ENCODE peak calls at places on chromosomes 5 and 9, in ten cellular contexts. S, A, N, B, P, L, D, I, Q and F are unnamed samples. For H3K4me1, the result is how much of the 10 kb centered on the place peaks cover.

GRCh38 chr5:148145916-148146315 is 22.4 kb upstream of the SPINK14 start:
- DNase-seq in S (no peak), A (no peak), N (peak), B (no peak), P (no peak), L (peak), D (no peak), I (peak), Q (no peak), F (peak)

GRCh38 chr5:164256954-164257353 is 751.5 kb downstream of the MAT2B start:
- DNase-seq in S (no peak), A (no peak), N (no peak), B (no peak), P (no peak), L (no peak), D (no peak), I (no peak), Q (no peak), F (no peak)

GRCh38 chr9:137916540-137916939 is 39.0 kb downstream of the CACNA1B start:
- DNase-seq in S (no peak), A (no peak), N (no peak), B (no peak), P (no peak), L (no peak), D (no peak), I (no peak), Q (no peak), F (no peak)

GRCh38 chr9:35905912-35906679 is at the start of gene HRCT1:
- DNase-seq in S (peak), A (peak), N (peak), B (no peak), P (peak), L (peak), D (peak), I (peak), Q (no peak), F (peak)

GRCh38 chr5:135544666-135545045 is 8.9 kb upstream of the NEUROG1 start:
- DNase-seq in S (no peak), A (no peak), N (no peak), B (no peak), P (no peak), L (no peak), D (no peak), I (no peak), Q (no peak), F (no peak)

GRCh38 chr9:124652203-124652992 is 118.7 kb downstream of the NR6A1 start:
- DNase-seq in S (no peak), A (no peak), N (no peak), B (no peak), P (peak), L (peak), D (no peak), I (no peak), Q (no peak), F (peak)

GRCh38 chr9:94921072-94921471 is 194.6 kb downstream of the AOPEP start:
- DNase-seq in S (no peak), A (peak), N (no peak), B (no peak), P (no peak), L (peak), D (peak), I (no peak), Q (no peak), F (no peak)

GRCh38 chr9:21028476-21028875 is 3.0 kb downstream of the HACD4 start:
- DNase-seq in S (no peak), A (no peak), N (no peak), B (no peak), P (no peak), L (peak), D (no peak), I (no peak), Q (no peak), F (no peak)

GRCh38 chr5:158967566-158967965 is 132.2 kb downstream of the EBF1 start:
- DNase-seq in S (no peak), A (no peak), N (no peak), B (no peak), P (no peak), L (no peak), D (no peak), I (no peak), Q (no peak), F (no peak)

GRCh38 chr5:30069441-30070263 is 1123.8 kb upstream of the CDH6 start:
- DNase-seq in S (no peak), A (no peak), N (no peak), B (no peak), P (no peak), L (no peak), D (no peak), I (no peak), Q (no peak), F (peak)

GRCh38 chr5:175335691-175336090 is 108.3 kb downstream of the DRD1 start:
- DNase-seq in S (no peak), A (no peak), N (no peak), B (no peak), P (peak), L (no peak), D (no peak), I (no peak), Q (no peak), F (no peak)

GRCh38 chr5:17831279-17831678 is 197.0 kb downstream of the TAF11L14 start:
- DNase-seq in S (no peak), A (no peak), N (no peak), B (no peak), P (no peak), L (no peak), D (no peak), I (no peak), Q (no peak), F (no peak)

GRCh38 chr5:93503598-93504067 is 77.4 kb downstream of the NR2F1-AS1 start:
- DNase-seq in S (no peak), A (no peak), N (no peak), B (no peak), P (no peak), L (peak), D (no peak), I (no peak), Q (no peak), F (no peak)

GRCh38 chr5:60830581-60831127 is 13.4 kb downstream of the ELOVL7 start:
- DNase-seq in S (no peak), A (no peak), N (no peak), B (no peak), P (no peak), L (no peak), D (no peak), I (no peak), Q (no peak), F (no peak)

GRCh38 chr5:170861855-170862766 is at the start of gene RANBP17:
- DNase-seq in S (no peak), A (peak), N (peak), B (no peak), P (peak), L (peak), D (peak), I (no peak), Q (no peak), F (peak)

GRCh38 chr9:129391215-129391614 is 213.2 kb upstream of the IER5L start:
- DNase-seq in S (no peak), A (peak), N (no peak), B (no peak), P (no peak), L (no peak), D (peak), I (no peak), Q (no peak), F (no peak)

GRCh38 chr9:129318121-129319075 is 140.3 kb upstream of the IER5L start:
- DNase-seq in S (peak), A (peak), N (no peak), B (no peak), P (peak), L (no peak), D (peak), I (no peak), Q (no peak), F (no peak)

GRCh38 chr5:180862645-180863044 is 1.6 kb upstream of the ZFP62 start:
- DNase-seq in S (no peak), A (no peak), N (no peak), B (no peak), P (no peak), L (no peak), D (no peak), I (no peak), Q (no peak), F (no peak)

GRCh38 chr9:131470581-131470991 is 32.1 kb upstream of the POMT1 start:
- DNase-seq in S (no peak), A (peak), N (no peak), B (no peak), P (no peak), L (no peak), D (no peak), I (no peak), Q (no peak), F (no peak)

GRCh38 chr9:34654317-34655083 is 2.5 kb downstream of the IL11RA start:
- DNase-seq in S (peak), A (peak), N (peak), B (no peak), P (peak), L (peak), D (peak), I (peak), Q (no peak), F (no peak)

GRCh38 chr9:130051855-130052254 is 1.9 kb upstream of the GPR107 start:
- DNase-seq in S (no peak), A (no peak), N (peak), B (no peak), P (no peak), L (no peak), D (no peak), I (peak), Q (no peak), F (no peak)

GRCh38 chr9:34413229-34413852 is 36.6 kb upstream of the MYORG start:
- DNase-seq in S (no peak), A (no peak), N (no peak), B (no peak), P (peak), L (peak), D (peak), I (no peak), Q (peak), F (no peak)

GRCh38 chr9:110427497-110428104 is 89.9 kb upstream of the TXNDC8 start:
- DNase-seq in S (no peak), A (no peak), N (no peak), B (no peak), P (peak), L (peak), D (peak), I (no peak), Q (no peak), F (no peak)

GRCh38 chr5:78677777-78678668 is 29.5 kb upstream of the LHFPL2 start:
- DNase-seq in S (peak), A (peak), N (no peak), B (no peak), P (peak), L (peak), D (peak), I (peak), Q (no peak), F (no peak)

GRCh38 chr9:19174127-19174921 is 47.0 kb upstream of the PLIN2 start:
- DNase-seq in S (peak), A (peak), N (peak), B (no peak), P (peak), L (peak), D (peak), I (peak), Q (peak), F (no peak)

GRCh38 chr9:69798737-69799136 is 21.9 kb upstream of the CFAP95 start:
- DNase-seq in S (no peak), A (no peak), N (no peak), B (no peak), P (no peak), L (no peak), D (no peak), I (no peak), Q (no peak), F (no peak)

DNA sequence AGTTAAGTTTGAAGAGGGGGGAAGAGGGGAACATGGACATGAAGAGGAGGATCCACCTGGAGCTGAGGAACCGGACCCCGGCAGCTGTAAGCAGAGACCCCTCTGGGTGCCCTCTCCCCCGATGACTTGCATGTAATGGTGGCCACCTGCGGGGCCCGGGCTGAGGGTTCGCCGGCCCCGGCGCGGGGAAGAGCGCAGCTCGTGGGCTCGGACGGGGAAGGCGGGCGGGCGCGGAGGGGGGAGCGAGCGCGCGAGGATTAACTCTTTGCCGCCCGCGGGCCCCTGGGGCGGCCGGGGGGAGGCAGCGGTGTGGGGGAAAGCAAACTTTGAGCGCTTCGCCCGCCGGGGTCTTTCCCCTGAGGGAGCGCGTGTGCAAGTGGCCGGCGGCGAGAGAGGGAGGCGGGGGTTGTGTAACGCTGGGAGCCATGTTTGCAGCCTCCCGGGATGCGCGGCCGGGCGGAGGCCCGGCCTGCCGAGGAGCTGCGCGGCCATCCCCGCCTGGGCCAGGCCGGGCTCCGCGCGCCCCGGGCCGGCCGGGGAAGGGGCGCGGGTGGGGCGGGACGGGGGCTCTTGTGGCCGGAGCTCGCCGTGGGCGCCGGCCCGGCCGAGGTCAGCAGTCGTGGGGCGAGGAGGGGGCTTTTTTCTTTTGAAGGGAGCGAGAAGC is 515 bp downstream of the ANP32B start:
- DNase-seq in S (peak), A (peak), N (peak), B (peak), P (peak), L (peak), D (peak), I (no peak), Q (no peak), F (no peak)
- H3K4me1 ChIP-seq in S (under half), A (under half), N (under half), B (half or more), P (under half), L (under half), D (under half), I (under half), Q (under half), F (under half)

GRCh38 chr5:134000116-134000515 is 4.7 kb downstream of the VDAC1 start:
- DNase-seq in S (no peak), A (no peak), N (no peak), B (no peak), P (no peak), L (no peak), D (no peak), I (no peak), Q (no peak), F (no peak)
- H3K4me1 ChIP-seq in S (under half), A (under half), N (under half), B (under half), P (half or more), L (under half), D (under half), I (under half), Q (half or more), F (under half)

GRCh38 chr5:132202711-132203463 is 24.8 kb downstream of the P4HA2 start:
- DNase-seq in S (no peak), A (no peak), N (no peak), B (no peak), P (no peak), L (no peak), D (no peak), I (no peak), Q (no peak), F (peak)
- H3K4me1 ChIP-seq in S (under half), A (under half), N (under half), B (under half), P (under half), L (under half), D (under half), I (under half), Q (under half), F (under half)

GRCh38 chr5:150144876-150145275 is 10.8 kb downstream of the PDGFRB start:
- DNase-seq in S (no peak), A (no peak), N (no peak), B (no peak), P (no peak), L (no peak), D (no peak), I (no peak), Q (no peak), F (no peak)
- H3K4me1 ChIP-seq in S (under half), A (under half), N (under half), B (under half), P (half or more), L (half or more), D (under half), I (under half), Q (under half), F (under half)

GRCh38 chr5:144142826-144143167 is 27.7 kb downstream of the YIPF5 start:
- DNase-seq in S (no peak), A (no peak), N (no peak), B (no peak), P (no peak), L (no peak), D (no peak), I (no peak), Q (no peak), F (no peak)
- H3K4me1 ChIP-seq in S (under half), A (under half), N (under half), B (under half), P (under half), L (under half), D (under half), I (under half), Q (under half), F (under half)

DNA sequence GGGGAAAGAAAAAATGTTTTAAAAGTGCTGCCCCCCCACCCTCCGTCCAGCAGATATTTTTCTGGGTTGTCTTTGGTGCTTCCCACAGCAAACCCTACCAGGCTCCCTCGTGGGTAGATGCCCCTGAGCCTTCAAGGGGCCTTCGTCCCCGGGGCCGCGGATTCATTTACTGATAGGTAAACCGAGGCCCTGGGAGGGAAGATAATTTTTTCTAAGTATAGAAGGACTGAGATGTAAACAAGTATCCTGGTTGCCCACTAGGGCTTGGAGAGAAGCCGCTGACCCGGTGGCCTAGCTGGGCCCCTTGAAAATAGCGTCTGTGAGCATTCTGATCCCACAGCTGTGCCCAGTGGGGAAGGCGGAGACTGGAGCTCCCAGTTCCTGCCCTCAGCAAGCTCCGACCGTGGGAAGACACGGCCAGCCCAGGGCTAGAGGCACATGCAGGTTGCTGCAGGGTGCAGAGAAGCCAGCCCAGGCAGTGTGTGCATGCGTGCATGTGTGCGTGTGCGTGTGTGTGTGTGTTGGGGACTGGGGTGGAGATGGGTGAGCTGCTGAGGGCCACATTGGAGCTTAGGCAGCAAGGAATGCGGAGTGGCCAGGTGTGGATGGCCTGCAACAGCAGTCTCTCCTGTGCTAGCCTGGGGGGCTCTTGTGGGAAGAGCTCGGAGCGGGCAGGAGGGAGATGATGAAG is 5.9 kb upstream of the RXRA start:
- DNase-seq in S (no peak), A (peak), N (no peak), B (no peak), P (no peak), L (no peak), D (peak), I (no peak), Q (no peak), F (no peak)
- H3K4me1 ChIP-seq in S (under half), A (under half), N (under half), B (under half), P (under half), L (under half), D (under half), I (under half), Q (under half), F (under half)